ENCODE peak calls at places on chromosomes 2 and 18, in four cellular contexts. One of them, this sample, is unnamed.

GRCh38 chr2:223724831-223725230 is 112.6 kb downstream of the AP1S3 start:
- DNase-seq in GM12878: no peak
- DNase-seq in A549: peak
- DNase-seq in K562: no peak
- DNase-seq in this sample: peak

GRCh38 chr2:210224660-210225460 is at the start of gene ACADL:
- DNase-seq in A549: peak
- DNase-seq in K562: peak
- DNase-seq in GM12878: no peak
- DNase-seq in this sample: no peak

GRCh38 chr2:1653137-1653789 is 91.1 kb downstream of the PXDN start:
- DNase-seq in A549: no peak
- DNase-seq in GM12878: no peak
- DNase-seq in K562: no peak
- DNase-seq in this sample: peak

GRCh38 chr2:236852100-236852976 is 233.4 kb upstream of the COPS8 start:
- DNase-seq in GM12878: no peak
- DNase-seq in A549: no peak
- DNase-seq in K562: no peak
- DNase-seq in this sample: no peak

GRCh38 chr2:230671117-230671516 is 41.5 kb upstream of the CAB39 start:
- DNase-seq in GM12878: no peak
- DNase-seq in A549: no peak
- DNase-seq in K562: no peak
- DNase-seq in this sample: peak

GRCh38 chr2:72988041-72988440 is 70.7 kb downstream of the EMX1 start:
- DNase-seq in K562: no peak
- DNase-seq in GM12878: no peak
- DNase-seq in A549: no peak
- DNase-seq in this sample: no peak

GRCh38 chr2:207491954-207492353 is 37.8 kb upstream of the CREB1 start:
- DNase-seq in K562: no peak
- DNase-seq in GM12878: no peak
- DNase-seq in A549: no peak
- DNase-seq in this sample: no peak

GRCh38 chr2:217735899-217736298 is 266.9 kb downstream of the TNS1 start:
- DNase-seq in K562: no peak
- DNase-seq in GM12878: no peak
- DNase-seq in A549: no peak
- DNase-seq in this sample: no peak

GRCh38 chr18:57915241-57915640 is 112.1 kb upstream of the ATP8B1 start:
- DNase-seq in GM12878: no peak
- DNase-seq in A549: no peak
- DNase-seq in K562: no peak
- DNase-seq in this sample: peak

GRCh38 chr2:137507237-137507636 is 457.0 kb upstream of the HNMT start:
- DNase-seq in GM12878: no peak
- DNase-seq in A549: no peak
- DNase-seq in K562: no peak
- DNase-seq in this sample: no peak

GRCh38 chr2:232901711-232902578 is 31.9 kb downstream of the SNORC start:
- DNase-seq in A549: peak
- DNase-seq in K562: peak
- DNase-seq in GM12878: no peak
- DNase-seq in this sample: peak

GRCh38 chr2:32775954-32776353 is 148.1 kb downstream of the TTC27 start:
- DNase-seq in K562: no peak
- DNase-seq in GM12878: no peak
- DNase-seq in A549: no peak
- DNase-seq in this sample: no peak

GRCh38 chr18:47036298-47036874 is 965 bp upstream of the ELOA2 start:
- DNase-seq in A549: peak
- DNase-seq in K562: peak
- DNase-seq in GM12878: no peak
- DNase-seq in this sample: peak

GRCh38 chr2:235677276-235677788 is 183.5 kb downstream of the AGAP1 start:
- DNase-seq in GM12878: no peak
- DNase-seq in A549: no peak
- DNase-seq in K562: no peak
- DNase-seq in this sample: no peak

GRCh38 chr2:211387734-211388133 is 831.3 kb downstream of the CPS1 start:
- DNase-seq in A549: no peak
- DNase-seq in K562: no peak
- DNase-seq in GM12878: no peak
- DNase-seq in this sample: no peak

GRCh38 chr2:88857951-88858406 is 166.5 kb downstream of the RPIA start:
- DNase-seq in A549: peak
- DNase-seq in K562: no peak
- DNase-seq in GM12878: no peak
- DNase-seq in this sample: peak

GRCh38 chr18:33495278-33495677 is 54.8 kb upstream of the CCDC178 start:
- DNase-seq in GM12878: peak
- DNase-seq in A549: peak
- DNase-seq in K562: peak
- DNase-seq in this sample: peak

GRCh38 chr2:223538920-223539440 is 63.2 kb downstream of the SCG2 start:
- DNase-seq in GM12878: no peak
- DNase-seq in K562: no peak
- DNase-seq in A549: no peak
- DNase-seq in this sample: no peak

GRCh38 chr2:199596549-199596948 is 138.8 kb upstream of the SATB2 start:
- DNase-seq in GM12878: no peak
- DNase-seq in K562: peak
- DNase-seq in A549: peak
- DNase-seq in this sample: peak

GRCh38 chr2:103161456-103162289 is 399.8 kb downstream of the TMEM182 start:
- DNase-seq in K562: peak
- DNase-seq in A549: peak
- DNase-seq in GM12878: no peak
- DNase-seq in this sample: peak

GRCh38 chr2:99706734-99707133 is 216.9 kb upstream of the REV1 start:
- DNase-seq in K562: no peak
- DNase-seq in GM12878: no peak
- DNase-seq in A549: no peak
- DNase-seq in this sample: no peak

GRCh38 chr2:166042768-166043390 is 84.9 kb downstream of the SCN1A start:
- DNase-seq in A549: no peak
- DNase-seq in K562: no peak
- DNase-seq in GM12878: no peak
- DNase-seq in this sample: peak

GRCh38 chr2:156517419-156517818 is 81.2 kb downstream of the GPD2 start:
- DNase-seq in A549: no peak
- DNase-seq in GM12878: no peak
- DNase-seq in K562: peak
- DNase-seq in this sample: peak

GRCh38 chr18:57843403-57843802 is 40.3 kb upstream of the ATP8B1 start:
- DNase-seq in K562: peak
- DNase-seq in GM12878: no peak
- DNase-seq in A549: no peak
- DNase-seq in this sample: no peak

GRCh38 chr2:37414470-37414949 is 70.1 kb downstream of the QPCT start:
- DNase-seq in K562: peak
- DNase-seq in GM12878: peak
- DNase-seq in A549: peak
- DNase-seq in this sample: peak

GRCh38 chr18:79738565-79739439 is 58.9 kb upstream of the KCNG2 start:
- DNase-seq in K562: no peak
- DNase-seq in A549: no peak
- DNase-seq in GM12878: no peak
- DNase-seq in this sample: no peak
- TF ChIP-seq RCOR1 in K562: no peak
- TF ChIP-seq RCOR1 in A549: no peak
- TF ChIP-seq RCOR1 in GM12878: no peak
- TF ChIP-seq RCOR1 in this sample: no peak

DNA sequence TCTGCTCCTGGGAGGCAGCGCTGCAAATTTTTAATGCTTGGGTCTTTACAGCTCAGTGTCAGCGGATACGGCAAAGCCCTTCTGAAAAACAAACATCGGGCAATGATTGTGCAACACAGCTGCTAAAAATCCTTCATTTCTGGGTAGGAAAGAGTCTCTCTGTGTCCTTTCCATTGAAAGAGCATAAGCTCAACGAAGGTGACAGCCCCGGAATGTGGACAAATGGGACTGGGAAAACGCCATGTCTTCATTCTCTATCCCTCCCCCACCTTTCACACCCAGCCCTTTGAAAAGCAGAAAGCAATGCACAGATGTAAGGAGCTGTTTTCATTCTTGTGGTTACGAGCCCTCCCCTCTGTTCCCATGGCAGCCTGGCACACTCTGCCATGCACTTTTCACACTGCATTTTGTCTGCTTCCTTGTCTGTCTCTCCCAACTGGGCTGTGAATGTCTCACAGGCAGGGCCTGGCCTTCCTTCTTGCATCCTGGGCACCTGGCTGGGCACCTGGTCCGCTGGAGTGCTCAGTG is 16.1 kb downstream of the TMEM177 start:
- DNase-seq in K562: no peak
- DNase-seq in GM12878: no peak
- DNase-seq in A549: no peak
- DNase-seq in this sample: peak
- TF ChIP-seq ELK1 in K562: no peak
- TF ChIP-seq ELK1 in GM12878: no peak
- TF ChIP-seq ELK1 in A549: no peak
- TF ChIP-seq ELK1 in this sample: no peak

GRCh38 chr2:8491296-8492048 is 190.4 kb upstream of the ID2 start:
- DNase-seq in K562: no peak
- DNase-seq in A549: no peak
- DNase-seq in GM12878: no peak
- DNase-seq in this sample: no peak
- TF ChIP-seq RCOR1 in K562: no peak
- TF ChIP-seq RCOR1 in A549: no peak
- TF ChIP-seq RCOR1 in GM12878: no peak
- TF ChIP-seq RCOR1 in this sample: no peak

GRCh38 chr2:101805146-101806088 is 107.9 kb downstream of the MAP4K4 start:
- DNase-seq in GM12878: no peak
- DNase-seq in A549: peak
- DNase-seq in K562: no peak
- DNase-seq in this sample: peak

GRCh38 chr2:101802329-101802728 is 104.8 kb downstream of the MAP4K4 start:
- DNase-seq in A549: peak
- DNase-seq in K562: no peak
- DNase-seq in GM12878: no peak
- DNase-seq in this sample: no peak

GRCh38 chr2:101806123-101806522 is 108.6 kb downstream of the MAP4K4 start:
- DNase-seq in A549: peak
- DNase-seq in K562: peak
- DNase-seq in GM12878: no peak
- DNase-seq in this sample: peak

GRCh38 chr2:101803128-101803527 is 105.6 kb downstream of the MAP4K4 start:
- DNase-seq in K562: no peak
- DNase-seq in A549: peak
- DNase-seq in GM12878: no peak
- DNase-seq in this sample: peak

GRCh38 chr2:101803945-101804696 is 106.6 kb downstream of the MAP4K4 start:
- DNase-seq in A549: no peak
- DNase-seq in GM12878: no peak
- DNase-seq in K562: no peak
- DNase-seq in this sample: no peak
- TF ChIP-seq ELK1 in A549: no peak
- TF ChIP-seq ELK1 in GM12878: no peak
- TF ChIP-seq ELK1 in K562: no peak
- TF ChIP-seq ELK1 in this sample: no peak

GRCh38 chr2:45691600-45691999 is 40.1 kb downstream of the PRKCE start:
- DNase-seq in GM12878: no peak
- DNase-seq in K562: no peak
- DNase-seq in A549: no peak
- DNase-seq in this sample: no peak

GRCh38 chr2:45691152-45691551 is 39.7 kb downstream of the PRKCE start:
- DNase-seq in A549: no peak
- DNase-seq in K562: no peak
- DNase-seq in GM12878: peak
- DNase-seq in this sample: no peak

GRCh38 chr2:45692566-45692965 is 41.1 kb downstream of the PRKCE start:
- DNase-seq in K562: no peak
- DNase-seq in GM12878: no peak
- DNase-seq in A549: no peak
- DNase-seq in this sample: no peak

GRCh38 chr2:45688479-45689298 is 37.2 kb downstream of the PRKCE start:
- DNase-seq in K562: no peak
- DNase-seq in A549: no peak
- DNase-seq in GM12878: no peak
- DNase-seq in this sample: peak

GRCh38 chr2:45690223-45690622 is 38.7 kb downstream of the PRKCE start:
- DNase-seq in K562: no peak
- DNase-seq in GM12878: no peak
- DNase-seq in A549: no peak
- DNase-seq in this sample: no peak
- TF ChIP-seq RCOR1 in K562: no peak
- TF ChIP-seq RCOR1 in GM12878: no peak
- TF ChIP-seq RCOR1 in A549: no peak
- TF ChIP-seq RCOR1 in this sample: no peak

This sample was measured in IMR-90.